ENCODE peak calls at places on chromosomes 7 and 10, in ten cellular contexts. O is AG04450, R is breast epithelium, D is HepG2, X is hepatocyte, M is fibroblast of villous mesenchyme, J is Peyer's patch, A is fibroblast of mammary gland, F is A549, C is GM12865. Z is an unnamed sample.

GRCh38 chr10:62166331-62167154 is 102.1 kb downstream of the RTKN2 start:
- DNase-seq in O (peak; percentile 43), X (no peak), M (peak; percentile 96), C (peak; percentile 65), J (no peak), F (peak; percentile 16), R (no peak), D (no peak), A (peak; percentile 62), Z (peak; percentile 97)

GRCh38 chr7:24477376-24477775 is 95.9 kb upstream of the PALS2 start:
- DNase-seq in C (no peak), J (no peak), F (no peak), O (no peak), A (no peak), M (no peak), R (no peak), D (no peak), X (no peak), Z (peak; percentile 5)

GRCh38 chr10:128096486-128097199 is 29.6 kb downstream of the MKI67 start:
- DNase-seq in A (peak; percentile 41), D (no peak), C (no peak), X (no peak), M (peak; percentile 62), F (no peak), O (no peak), R (no peak), J (no peak), Z (peak; percentile 71)

GRCh38 chr10:63241898-63242297 is 108.8 kb downstream of the NRBF2 start:
- DNase-seq in F (no peak), D (no peak), X (no peak), C (no peak), J (no peak), O (no peak), R (no peak), M (no peak), A (no peak), Z (no peak)

GRCh38 chr10:114103286-114103685 is 59.6 kb downstream of the ADRB1 start:
- DNase-seq in A (peak; percentile 72), F (peak; percentile 74), O (peak; percentile 11), J (no peak), M (peak; percentile 72), X (peak; percentile 69), C (peak; percentile 65), R (no peak), D (peak; percentile 46), Z (peak; percentile 43)

GRCh38 chr10:123883921-123884320 is 7.7 kb downstream of the CPXM2 start:
- DNase-seq in C (no peak), X (no peak), A (no peak), R (no peak), D (no peak), M (no peak), F (no peak), O (no peak), J (peak; percentile 4), Z (no peak)

GRCh38 chr10:98815039-98815660 is 368.4 kb upstream of the HPS1 start:
- DNase-seq in M (no peak), J (no peak), R (no peak), F (no peak), A (no peak), C (no peak), O (no peak), X (no peak), D (no peak), Z (no peak)

GRCh38 chr10:49138361-49138891 is 4.6 kb upstream of the FAM170B start:
- DNase-seq in J (no peak), F (no peak), D (no peak), C (no peak), A (peak; percentile 82), X (peak; percentile 41), M (peak; percentile 37), O (no peak), R (no peak), Z (peak; percentile 67)

GRCh38 chr7:131654249-131654558 is 97.8 kb upstream of the PODXL start:
- DNase-seq in O (no peak), X (no peak), M (no peak), R (no peak), F (no peak), A (no peak), C (no peak), J (no peak), D (no peak), Z (no peak)

GRCh38 chr10:116994113-116994890 is 10.7 kb downstream of the SHTN1 start:
- DNase-seq in M (no peak), X (no peak), A (no peak), D (no peak), C (no peak), R (no peak), O (no peak), F (no peak), J (no peak), Z (no peak)

GRCh38 chr10:45444976-45445898 is 71.2 kb downstream of the ALOX5 start:
- DNase-seq in C (no peak), M (no peak), J (no peak), R (no peak), A (no peak), O (no peak), D (no peak), F (no peak), X (no peak), Z (no peak)

GRCh38 chr10:82091413-82091812 is 216.4 kb downstream of the NRG3 start:
- DNase-seq in C (no peak), O (no peak), X (no peak), M (no peak), J (no peak), R (no peak), D (no peak), A (no peak), F (no peak), Z (no peak)

GRCh38 chr10:84329986-84330651 is 1.7 kb downstream of the CCSER2 start:
- DNase-seq in R (no peak), C (peak; percentile 81), D (no peak), O (no peak), M (no peak), X (no peak), A (no peak), J (no peak), F (no peak), Z (no peak)

GRCh38 chr10:101110856-101111523 is 20.1 kb upstream of the TLX1 start:
- DNase-seq in J (no peak), F (no peak), O (no peak), M (no peak), D (no peak), A (no peak), C (no peak), X (no peak), R (no peak), Z (no peak)

GRCh38 chr7:131480384-131481315 is 75.8 kb downstream of the PODXL start:
- DNase-seq in D (peak; percentile 47), X (no peak), A (no peak), C (no peak), J (no peak), M (no peak), F (peak; percentile 66), R (no peak), O (no peak), Z (no peak)

GRCh38 chr7:721619-722248 is 4.8 kb upstream of the DNAAF5 start:
- DNase-seq in J (no peak), M (no peak), D (no peak), C (no peak), F (no peak), R (no peak), A (no peak), X (no peak), O (no peak), Z (no peak)

GRCh38 chr7:151757274-151757673 is 119.6 kb downstream of the PRKAG2 start:
- DNase-seq in A (peak; percentile 48), M (peak; percentile 41), C (no peak), F (no peak), D (no peak), J (no peak), X (no peak), O (no peak), R (no peak), Z (peak; percentile 18)
- TF ChIP-seq CTCF in A (no peak), M (no peak), C (no peak), F (no peak), D (no peak), J (no peak), X (no peak), O (no peak), R (no peak), Z (no peak)

DNA sequence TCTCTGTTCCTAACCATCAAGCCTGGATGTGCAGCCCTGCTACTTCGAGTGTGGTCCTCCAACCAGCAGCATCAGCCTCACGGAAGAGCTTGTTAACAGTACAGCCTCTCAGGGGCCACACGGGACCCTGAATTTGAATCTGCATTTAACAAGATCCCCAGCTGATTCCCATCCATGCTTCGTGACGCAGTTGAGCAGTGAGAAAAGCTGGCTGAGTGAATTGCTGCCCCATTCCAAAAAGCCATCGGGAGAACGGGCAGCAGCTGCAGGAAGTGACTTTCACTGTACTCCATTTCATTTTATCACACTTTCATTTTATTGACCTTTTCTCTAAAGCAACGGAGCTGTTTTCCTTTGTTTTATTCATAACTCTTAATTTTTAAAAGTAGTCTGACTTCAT is 22.5 kb downstream of the FAM171A1 start:
- DNase-seq in D (no peak), X (no peak), M (peak; percentile 14), O (no peak), R (no peak), F (no peak), C (no peak), J (no peak), A (peak; percentile 46), Z (no peak)
- H3K4me3 ChIP-seq in D (no peak overlapping the region), X (no peak overlapping the region), M (peak overlapping the region; percentile 44), O (peak overlapping the region; percentile 41), R (peak overlapping the region; percentile 36), F (no peak overlapping the region), C (no peak overlapping the region), J (peak overlapping the region; percentile 47), A (peak overlapping the region; percentile 33), Z (peak overlapping the region; percentile 25)

GRCh38 chr10:125161570-125162139 is 1.3 kb upstream of the CTBP2 start:
- DNase-seq in D (no peak), O (no peak), M (no peak), R (no peak), A (peak; percentile 59), C (peak; percentile 20), X (peak; percentile 53), J (peak; percentile 46), F (no peak), Z (no peak)
- TF ChIP-seq CTCF in D (no peak), O (peak; percentile 50), M (no peak), R (no peak), A (no peak), C (no peak), X (peak; percentile 54), J (no peak), F (peak; percentile 52), Z (no peak)

DNA sequence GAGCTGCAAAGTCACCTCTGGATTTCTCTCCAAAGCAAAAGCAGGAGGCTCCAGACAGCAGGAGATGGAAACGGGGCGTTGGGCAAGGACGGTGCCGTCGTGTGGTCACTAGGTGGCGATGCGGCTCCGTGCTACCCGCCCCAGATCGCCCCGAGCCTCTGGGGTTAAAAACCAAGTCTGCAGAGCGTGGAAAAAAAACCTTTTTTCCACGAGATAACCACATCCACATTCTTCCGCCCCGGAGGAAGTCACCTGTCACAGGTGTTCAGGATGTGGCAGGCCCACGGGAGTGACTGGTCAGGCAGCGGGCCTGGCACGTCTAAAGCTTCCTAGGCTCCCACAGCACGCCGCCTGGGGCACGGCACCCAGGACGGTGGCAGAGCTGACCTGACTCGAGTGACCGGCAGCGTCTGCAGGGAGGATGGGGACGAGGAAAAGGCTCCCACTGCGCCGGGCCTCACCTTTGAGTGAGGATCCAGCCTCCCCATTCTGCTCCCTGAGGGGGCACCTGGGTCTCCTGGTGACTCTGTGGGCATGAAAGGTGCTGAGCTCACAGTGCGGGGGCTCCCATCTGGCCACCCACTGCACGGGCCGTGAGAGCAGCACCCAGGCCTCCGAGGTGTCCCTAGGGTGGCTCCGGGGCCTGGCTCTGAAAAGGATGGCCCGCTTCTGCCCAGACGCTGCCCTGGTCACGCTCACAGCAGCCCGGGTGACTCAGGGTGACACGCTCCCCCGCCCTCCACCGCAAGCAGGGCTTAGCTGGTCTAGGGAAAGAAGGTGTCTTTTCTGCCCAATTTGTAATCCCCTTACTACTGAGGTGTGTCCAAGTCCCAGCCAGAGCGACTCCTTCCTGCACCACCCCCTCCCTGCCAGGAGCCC is 71.3 kb upstream of the TNRC18 start:
- DNase-seq in X (peak; percentile 92), A (peak; percentile 72), F (peak; percentile 86), O (no peak), M (peak; percentile 79), R (peak; percentile 70), D (peak; percentile 60), C (peak; percentile 87), J (peak; percentile 86), Z (peak; percentile 13)
- H3K4me3 ChIP-seq in X (no peak overlapping the region), A (no peak overlapping the region), F (no peak overlapping the region), O (no peak overlapping the region), M (no peak overlapping the region), R (no peak overlapping the region), D (no peak overlapping the region), C (peak overlapping the region; percentile 22), J (no peak overlapping the region), Z (no peak overlapping the region)